ENCODE peak calls at places on chromosomes 1 and 21, in four cellular contexts. One of them, this sample, is unnamed.

GRCh38 chr1:180256353-180257027 is 26.4 kb downstream of the LHX4 start:
- DNase-seq in neuronal stem cell: no peak
- DNase-seq in PC-3: no peak
- DNase-seq in mesendoderm: no peak
- DNase-seq in this sample: no peak

GRCh38 chr21:28856588-28857250 is 136.0 kb downstream of the LTN1 start:
- DNase-seq in neuronal stem cell: peak
- DNase-seq in PC-3: no peak
- DNase-seq in mesendoderm: peak
- DNase-seq in this sample: no peak

GRCh38 chr1:209386156-209386555 is 197.4 kb upstream of the CAMK1G start:
- DNase-seq in neuronal stem cell: no peak
- DNase-seq in PC-3: no peak
- DNase-seq in mesendoderm: no peak
- DNase-seq in this sample: no peak

GRCh38 chr1:232987741-232988140 is 37.3 kb downstream of the NTPCR start:
- DNase-seq in neuronal stem cell: no peak
- DNase-seq in PC-3: no peak
- DNase-seq in mesendoderm: no peak
- DNase-seq in this sample: no peak

GRCh38 chr1:230308821-230309220 is 117.3 kb downstream of the PGBD5 start:
- DNase-seq in neuronal stem cell: no peak
- DNase-seq in PC-3: no peak
- DNase-seq in mesendoderm: no peak
- DNase-seq in this sample: no peak

GRCh38 chr1:119962296-119962968 is 66.1 kb upstream of the ADAM30 start:
- DNase-seq in neuronal stem cell: no peak
- DNase-seq in PC-3: no peak
- DNase-seq in mesendoderm: no peak
- DNase-seq in this sample: no peak

GRCh38 chr1:14939527-14940284 is 213.8 kb upstream of the TMEM51 start:
- DNase-seq in neuronal stem cell: no peak
- DNase-seq in PC-3: peak
- DNase-seq in mesendoderm: no peak
- DNase-seq in this sample: no peak

GRCh38 chr1:43509740-43510375 is 20.8 kb upstream of the PTPRF start:
- DNase-seq in neuronal stem cell: no peak
- DNase-seq in PC-3: peak
- DNase-seq in mesendoderm: no peak
- DNase-seq in this sample: no peak

GRCh38 chr1:47761974-47762373 is 235.2 kb downstream of the TRABD2B start:
- DNase-seq in neuronal stem cell: no peak
- DNase-seq in PC-3: no peak
- DNase-seq in mesendoderm: no peak
- DNase-seq in this sample: no peak

GRCh38 chr1:211382714-211383480 is 56.3 kb downstream of the TRAF5 start:
- DNase-seq in neuronal stem cell: peak
- DNase-seq in PC-3: peak
- DNase-seq in mesendoderm: peak
- DNase-seq in this sample: peak

GRCh38 chr1:54255026-54255425 is 55.1 kb downstream of the MRPL37 start:
- DNase-seq in neuronal stem cell: no peak
- DNase-seq in PC-3: peak
- DNase-seq in mesendoderm: no peak
- DNase-seq in this sample: no peak

GRCh38 chr1:235929216-235929615 is 62.5 kb upstream of the LYST start:
- DNase-seq in neuronal stem cell: no peak
- DNase-seq in PC-3: no peak
- DNase-seq in mesendoderm: no peak
- DNase-seq in this sample: no peak

GRCh38 chr1:108080448-108080847 is 115.5 kb upstream of the VAV3 start:
- DNase-seq in neuronal stem cell: no peak
- DNase-seq in PC-3: no peak
- DNase-seq in mesendoderm: no peak
- DNase-seq in this sample: no peak

GRCh38 chr1:29390075-29390474 is 153.8 kb downstream of the PTPRU start:
- DNase-seq in neuronal stem cell: no peak
- DNase-seq in PC-3: no peak
- DNase-seq in mesendoderm: no peak
- DNase-seq in this sample: no peak

GRCh38 chr1:32151319-32151787 is 28.1 kb upstream of the TXLNA start:
- DNase-seq in neuronal stem cell: no peak
- DNase-seq in PC-3: no peak
- DNase-seq in mesendoderm: no peak
- DNase-seq in this sample: no peak

GRCh38 chr1:175512637-175513412 is 230.6 kb downstream of the TNR start:
- DNase-seq in neuronal stem cell: no peak
- DNase-seq in PC-3: no peak
- DNase-seq in mesendoderm: no peak
- DNase-seq in this sample: no peak

GRCh38 chr1:7538033-7538432 is 233.1 kb upstream of the VAMP3 start:
- DNase-seq in neuronal stem cell: no peak
- DNase-seq in PC-3: peak
- DNase-seq in mesendoderm: peak
- DNase-seq in this sample: peak

GRCh38 chr1:17791055-17791390 is 35.9 kb downstream of the ACTL8 start:
- DNase-seq in neuronal stem cell: no peak
- DNase-seq in PC-3: no peak
- DNase-seq in mesendoderm: no peak
- DNase-seq in this sample: no peak

GRCh38 chr1:106937104-106937503 is 119.4 kb upstream of the PRMT6 start:
- DNase-seq in neuronal stem cell: no peak
- DNase-seq in PC-3: peak
- DNase-seq in mesendoderm: no peak
- DNase-seq in this sample: no peak

GRCh38 chr1:231485029-231485784 is 43.3 kb upstream of the TSNAX start:
- DNase-seq in neuronal stem cell: no peak
- DNase-seq in PC-3: no peak
- DNase-seq in mesendoderm: no peak
- DNase-seq in this sample: no peak

GRCh38 chr1:19955529-19956170 is 23.8 kb downstream of the PLA2G2A start:
- DNase-seq in neuronal stem cell: no peak
- DNase-seq in PC-3: no peak
- DNase-seq in mesendoderm: no peak
- DNase-seq in this sample: no peak

GRCh38 chr1:248873993-248874671 is 15.2 kb upstream of the ZNF692 start:
- DNase-seq in neuronal stem cell: no peak
- DNase-seq in PC-3: peak
- DNase-seq in mesendoderm: peak
- DNase-seq in this sample: peak

GRCh38 chr1:235632538-235633219 is 16.9 kb downstream of the GNG4 start:
- DNase-seq in neuronal stem cell: no peak
- DNase-seq in PC-3: peak
- DNase-seq in mesendoderm: no peak
- DNase-seq in this sample: no peak

GRCh38 chr1:235893840-235894239 is 27.1 kb upstream of the LYST start:
- DNase-seq in neuronal stem cell: no peak
- DNase-seq in PC-3: no peak
- DNase-seq in mesendoderm: peak
- DNase-seq in this sample: no peak

GRCh38 chr1:192382758-192383157 is 66.0 kb downstream of the RGS21 start:
- DNase-seq in neuronal stem cell: no peak
- DNase-seq in PC-3: no peak
- DNase-seq in mesendoderm: peak
- DNase-seq in this sample: no peak

GRCh38 chr21:44365251-44365966 is 12.0 kb downstream of the TRPM2 start:
- DNase-seq in neuronal stem cell: no peak
- DNase-seq in PC-3: no peak
- DNase-seq in mesendoderm: no peak
- DNase-seq in this sample: no peak

GRCh38 chr1:160826546-160826945 is 30.6 kb downstream of the LY9 start:
- DNase-seq in neuronal stem cell: no peak
- DNase-seq in PC-3: peak
- DNase-seq in mesendoderm: no peak
- DNase-seq in this sample: peak

GRCh38 chr1:16126738-16127515 is 28.9 kb downstream of the EPHA2 start:
- DNase-seq in neuronal stem cell: no peak
- DNase-seq in PC-3: no peak
- DNase-seq in mesendoderm: no peak
- DNase-seq in this sample: no peak

GRCh38 chr21:27220416-27220815 is 253.5 kb upstream of the ADAMTS5 start:
- DNase-seq in neuronal stem cell: no peak
- DNase-seq in PC-3: no peak
- DNase-seq in mesendoderm: no peak
- DNase-seq in this sample: no peak

GRCh38 chr1:52328615-52329014 is 37.4 kb downstream of the CC2D1B start:
- DNase-seq in neuronal stem cell: no peak
- DNase-seq in PC-3: peak
- DNase-seq in mesendoderm: no peak
- DNase-seq in this sample: no peak

GRCh38 chr1:108504447-108504846 is 54.3 kb downstream of the NBPF6 start:
- DNase-seq in neuronal stem cell: no peak
- DNase-seq in PC-3: no peak
- DNase-seq in mesendoderm: no peak
- DNase-seq in this sample: no peak

GRCh38 chr1:183568176-183569041 is 21.9 kb downstream of the NCF2 start:
- DNase-seq in neuronal stem cell: no peak
- DNase-seq in PC-3: no peak
- DNase-seq in mesendoderm: peak
- DNase-seq in this sample: no peak

GRCh38 chr1:82388679-82389078 is 587.9 kb downstream of the ADGRL2 start:
- DNase-seq in neuronal stem cell: no peak
- DNase-seq in PC-3: peak
- DNase-seq in mesendoderm: no peak
- DNase-seq in this sample: no peak

GRCh38 chr1:202343652-202344349 is 2.1 kb upstream of the UBE2T start:
- DNase-seq in neuronal stem cell: peak
- DNase-seq in PC-3: peak
- DNase-seq in mesendoderm: peak
- DNase-seq in this sample: peak

GRCh38 chr1:34884961-34885360 is 25.4 kb upstream of the SMIM12 start:
- DNase-seq in neuronal stem cell: no peak
- DNase-seq in PC-3: no peak
- DNase-seq in mesendoderm: peak
- DNase-seq in this sample: peak

GRCh38 chr1:155463865-155464264 is 98.7 kb downstream of the ASH1L start:
- DNase-seq in neuronal stem cell: no peak
- DNase-seq in PC-3: no peak
- DNase-seq in mesendoderm: peak
- DNase-seq in this sample: peak
- H3K4me2 ChIP-seq in neuronal stem cell: no peak
- H3K4me2 ChIP-seq in PC-3: no peak
- H3K4me2 ChIP-seq in mesendoderm: no peak
- H3K4me2 ChIP-seq in this sample: no peak

DNA sequence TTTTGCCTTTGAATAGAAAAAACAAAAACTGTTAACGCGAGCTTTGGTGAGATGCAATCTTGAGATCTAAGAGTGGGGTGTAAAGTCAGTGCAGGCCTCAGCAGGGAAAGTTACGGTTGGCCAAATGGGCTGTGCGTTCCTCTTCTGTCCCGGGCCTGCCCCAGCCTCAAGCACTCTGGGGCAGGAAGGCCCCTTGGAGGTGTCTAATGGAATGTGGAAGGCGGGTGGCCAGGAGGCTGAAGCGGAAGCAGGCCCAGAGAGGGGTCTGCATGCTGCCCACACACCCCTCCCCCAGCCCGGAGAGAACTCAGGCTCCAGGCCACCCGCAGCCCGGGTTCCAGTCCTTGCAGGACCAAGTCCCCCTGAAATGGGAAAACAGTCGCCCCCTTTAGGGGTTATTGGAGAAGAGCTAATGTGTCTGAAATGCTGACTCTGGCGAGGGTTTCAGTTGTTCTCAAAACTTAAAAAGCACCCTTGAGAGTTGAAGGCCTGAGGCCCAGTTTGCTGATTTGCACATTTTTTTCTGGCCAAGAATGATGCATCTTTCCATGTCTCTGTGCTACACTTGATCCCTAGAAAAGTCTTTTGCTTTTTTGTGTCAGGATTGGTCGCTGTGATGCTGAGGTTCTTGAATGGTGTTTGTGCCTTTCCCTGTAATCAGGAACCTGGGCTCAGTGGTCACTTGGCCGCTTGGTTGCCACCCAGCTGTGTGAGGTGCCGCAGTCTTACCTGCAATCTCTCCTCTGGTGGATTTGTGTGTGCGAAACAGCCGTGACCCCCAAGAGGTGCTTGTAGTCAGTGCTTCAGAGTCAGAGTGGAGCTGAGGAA is 2.0 kb downstream of the COL18A1 start:
- DNase-seq in neuronal stem cell: no peak
- DNase-seq in PC-3: no peak
- DNase-seq in mesendoderm: peak
- DNase-seq in this sample: no peak
- H3K4me2 ChIP-seq in neuronal stem cell: peak
- H3K4me2 ChIP-seq in PC-3: peak
- H3K4me2 ChIP-seq in mesendoderm: peak
- H3K4me2 ChIP-seq in this sample: peak

DNA sequence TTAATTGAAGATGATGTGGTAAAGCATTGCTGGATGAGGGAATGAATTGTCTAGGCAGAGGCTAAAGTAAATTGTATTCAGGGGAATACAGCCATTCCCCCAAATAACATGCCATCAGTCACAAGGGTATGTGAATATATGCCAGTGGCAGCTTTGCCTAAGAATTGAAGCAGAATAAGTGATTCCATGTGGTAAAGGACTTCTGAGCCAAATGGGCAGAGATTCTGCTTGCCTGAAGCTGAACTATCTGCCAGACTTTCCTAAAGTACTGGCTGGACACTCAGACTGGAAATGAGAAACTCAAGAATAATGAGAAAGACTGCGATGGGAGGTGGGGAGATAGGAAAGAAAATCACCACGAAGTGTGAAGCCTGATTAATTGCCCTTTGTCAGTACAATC is 2.4 kb downstream of the LIX1L start:
- DNase-seq in neuronal stem cell: no peak
- DNase-seq in PC-3: no peak
- DNase-seq in mesendoderm: no peak
- DNase-seq in this sample: no peak
- H3K4me2 ChIP-seq in neuronal stem cell: no peak
- H3K4me2 ChIP-seq in PC-3: peak
- H3K4me2 ChIP-seq in mesendoderm: peak
- H3K4me2 ChIP-seq in this sample: peak

GRCh38 chr1:63777965-63778880 is 4.4 kb downstream of the ROR1 start:
- DNase-seq in neuronal stem cell: no peak
- DNase-seq in PC-3: no peak
- DNase-seq in mesendoderm: peak
- DNase-seq in this sample: no peak

GRCh38 chr1:63777286-63777685 is 3.5 kb downstream of the ROR1 start:
- DNase-seq in neuronal stem cell: no peak
- DNase-seq in PC-3: peak
- DNase-seq in mesendoderm: no peak
- DNase-seq in this sample: no peak

GRCh38 chr1:63779338-63779819 is 5.6 kb downstream of the ROR1 start:
- DNase-seq in neuronal stem cell: no peak
- DNase-seq in PC-3: no peak
- DNase-seq in mesendoderm: peak
- DNase-seq in this sample: no peak

GRCh38 chr1:63780541-63780940 is 6.7 kb downstream of the ROR1 start:
- DNase-seq in neuronal stem cell: no peak
- DNase-seq in PC-3: no peak
- DNase-seq in mesendoderm: peak
- DNase-seq in this sample: no peak

DNA sequence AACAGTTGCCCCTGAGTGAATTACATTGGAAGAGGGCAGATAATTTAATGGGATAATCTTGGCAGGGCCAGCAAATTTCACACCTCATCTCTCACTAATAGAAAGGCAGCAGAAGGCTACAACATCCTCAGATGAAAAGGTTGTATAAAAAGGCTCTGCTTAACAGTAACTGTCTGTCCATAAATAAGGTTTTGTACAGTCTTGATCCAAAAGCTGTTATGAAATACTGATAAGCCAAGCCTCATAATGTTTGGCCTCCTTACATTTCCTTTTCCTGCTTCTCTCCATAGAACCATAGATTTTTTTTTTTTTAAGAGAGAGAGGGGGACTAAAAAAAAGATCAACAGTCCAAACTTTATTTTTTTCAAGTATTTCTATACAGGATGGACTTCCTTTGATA is 6.1 kb downstream of the ROR1 start:
- DNase-seq in neuronal stem cell: no peak
- DNase-seq in PC-3: no peak
- DNase-seq in mesendoderm: no peak
- DNase-seq in this sample: no peak
- H3K4me2 ChIP-seq in neuronal stem cell: no peak
- H3K4me2 ChIP-seq in PC-3: no peak
- H3K4me2 ChIP-seq in mesendoderm: no peak
- H3K4me2 ChIP-seq in this sample: peak